ENCODE peak calls at places on chromosomes 6 and 20, in five cellular contexts. One of them, this sample, is unnamed.

GRCh38 chr20:62961310-62961783 is 8.8 kb downstream of the SLC17A9 start:
- DNase-seq in HFF-Myc: no peak
- DNase-seq in T-helper 22 cell: no peak
- DNase-seq in KBM-7: no peak
- DNase-seq in CD8-positive, alpha-beta T cell: no peak
- DNase-seq in this sample: no peak

GRCh38 chr6:150894935-150895686 is 29.6 kb downstream of the MTHFD1L start:
- DNase-seq in HFF-Myc: peak; percentile 73
- DNase-seq in T-helper 22 cell: no peak
- DNase-seq in KBM-7: no peak
- DNase-seq in CD8-positive, alpha-beta T cell: no peak
- DNase-seq in this sample: peak; percentile 55

GRCh38 chr20:18091624-18092023 is 33.9 kb upstream of the OVOL2 start:
- DNase-seq in HFF-Myc: no peak
- DNase-seq in T-helper 22 cell: no peak
- DNase-seq in KBM-7: no peak
- DNase-seq in CD8-positive, alpha-beta T cell: no peak
- DNase-seq in this sample: no peak

GRCh38 chr6:25035451-25036435 is 100.0 kb upstream of the RIPOR2 start:
- DNase-seq in HFF-Myc: no peak
- DNase-seq in T-helper 22 cell: no peak
- DNase-seq in KBM-7: peak; percentile 75
- DNase-seq in CD8-positive, alpha-beta T cell: no peak
- DNase-seq in this sample: no peak

GRCh38 chr6:104887350-104887749 is 27.6 kb upstream of the HACE1 start:
- DNase-seq in HFF-Myc: peak; percentile 17
- DNase-seq in T-helper 22 cell: no peak
- DNase-seq in KBM-7: peak; percentile 73
- DNase-seq in CD8-positive, alpha-beta T cell: no peak
- DNase-seq in this sample: peak; percentile 24

GRCh38 chr6:150363733-150364132 is 5.1 kb upstream of the IYD start:
- DNase-seq in HFF-Myc: no peak
- DNase-seq in T-helper 22 cell: no peak
- DNase-seq in KBM-7: peak; percentile 57
- DNase-seq in CD8-positive, alpha-beta T cell: no peak
- DNase-seq in this sample: no peak

GRCh38 chr6:152277826-152278247 is 359.3 kb downstream of the SYNE1 start:
- DNase-seq in HFF-Myc: no peak
- DNase-seq in T-helper 22 cell: no peak
- DNase-seq in KBM-7: no peak
- DNase-seq in CD8-positive, alpha-beta T cell: no peak
- DNase-seq in this sample: no peak

GRCh38 chr20:62975251-62975770 is 22.8 kb downstream of the SLC17A9 start:
- DNase-seq in HFF-Myc: no peak
- DNase-seq in T-helper 22 cell: no peak
- DNase-seq in KBM-7: no peak
- DNase-seq in CD8-positive, alpha-beta T cell: no peak
- DNase-seq in this sample: no peak

GRCh38 chr6:2862712-2863174 is 21.1 kb upstream of the SERPINB1 start:
- DNase-seq in HFF-Myc: no peak
- DNase-seq in T-helper 22 cell: no peak
- DNase-seq in KBM-7: peak; percentile 75
- DNase-seq in CD8-positive, alpha-beta T cell: no peak
- DNase-seq in this sample: no peak

GRCh38 chr20:48944663-48945297 is 23.3 kb downstream of the ARFGEF2 start:
- DNase-seq in HFF-Myc: no peak
- DNase-seq in T-helper 22 cell: no peak
- DNase-seq in KBM-7: no peak
- DNase-seq in CD8-positive, alpha-beta T cell: no peak
- DNase-seq in this sample: no peak

GRCh38 chr20:24763386-24764026 is 185.6 kb upstream of the CST7 start:
- DNase-seq in HFF-Myc: no peak
- DNase-seq in T-helper 22 cell: no peak
- DNase-seq in KBM-7: no peak
- DNase-seq in CD8-positive, alpha-beta T cell: no peak
- DNase-seq in this sample: no peak

GRCh38 chr6:35629876-35630378 is 58.8 kb downstream of the FKBP5 start:
- DNase-seq in HFF-Myc: no peak
- DNase-seq in T-helper 22 cell: no peak
- DNase-seq in KBM-7: no peak
- DNase-seq in CD8-positive, alpha-beta T cell: no peak
- DNase-seq in this sample: no peak

GRCh38 chr6:42241915-42242314 is 24.3 kb upstream of the MRPS10 start:
- DNase-seq in HFF-Myc: no peak
- DNase-seq in T-helper 22 cell: no peak
- DNase-seq in KBM-7: no peak
- DNase-seq in CD8-positive, alpha-beta T cell: no peak
- DNase-seq in this sample: no peak

GRCh38 chr6:100818066-100818465 is 63.1 kb downstream of the ASCC3 start:
- DNase-seq in HFF-Myc: no peak
- DNase-seq in T-helper 22 cell: no peak
- DNase-seq in KBM-7: no peak
- DNase-seq in CD8-positive, alpha-beta T cell: no peak
- DNase-seq in this sample: peak; percentile 48

This sample was measured in iris pigment epithelial cell.